ENCODE peak calls at places on chromosomes 12 and 14, in nine cellular contexts. K is H9, F is GM23248, W is fibroblast of lung, T is mammary epithelial cell, P is astrocyte, M is neural progenitor cell, O is mesendoderm, I is mesenchymal stem cell. A is an unnamed sample.

GRCh38 chr14:99263564-99264330 is 8.2 kb downstream of the BCL11B start:
- DNase-seq in F (no peak), T (no peak), K (no peak), O (no peak), P (no peak), M (no peak), W (no peak), I (no peak), A (no peak)

GRCh38 chr12:123879691-123880090 is 92.9 kb downstream of the CCDC92 start:
- DNase-seq in F (no peak), K (no peak), O (no peak), T (no peak), P (no peak), M (no peak), W (no peak), I (no peak), A (no peak)

GRCh38 chr12:66036317-66036716 is 94.2 kb downstream of the LLPH start:
- DNase-seq in I (peak), O (peak), W (peak), F (peak), P (peak), K (no peak), M (no peak), T (peak), A (peak)

GRCh38 chr14:75800792-75801191 is 139.7 kb downstream of the TTLL5 start:
- DNase-seq in I (no peak), M (no peak), T (no peak), O (peak), P (no peak), W (no peak), F (no peak), K (peak), A (no peak)

GRCh38 chr12:52023182-52023975 is 16.6 kb downstream of the TAMALIN start:
- DNase-seq in O (peak), K (peak), T (peak), P (peak), I (peak), W (peak), M (peak), F (peak), A (peak)

GRCh38 chr12:25236190-25236589 is 14.5 kb downstream of the KRAS start:
- DNase-seq in M (no peak), K (no peak), W (peak), I (peak), P (peak), F (peak), O (no peak), T (no peak), A (peak)

GRCh38 chr12:6234214-6234613 is 34.0 kb downstream of the CD9 start:
- DNase-seq in P (peak), F (peak), W (no peak), K (no peak), T (no peak), I (no peak), O (no peak), M (no peak), A (peak)

GRCh38 chr12:22312336-22312735 is 22.2 kb downstream of the ST8SIA1 start:
- DNase-seq in O (no peak), M (peak), F (peak), I (no peak), P (peak), K (no peak), W (peak), T (peak), A (no peak)

GRCh38 chr12:54378791-54379400 is 5.6 kb downstream of the ZNF385A start:
- DNase-seq in P (no peak), T (no peak), F (peak), W (no peak), K (peak), O (peak), I (peak), M (peak), A (peak)

GRCh38 chr12:62861586-62861985 is 73.4 kb downstream of the PPM1H start:
- DNase-seq in M (no peak), I (no peak), T (no peak), O (no peak), K (no peak), W (no peak), F (no peak), P (no peak), A (peak)

GRCh38 chr14:59100203-59100602 is 88.3 kb upstream of the DAAM1 start:
- DNase-seq in O (no peak), M (no peak), T (no peak), K (no peak), P (peak), I (no peak), F (no peak), W (peak), A (no peak)

GRCh38 chr12:101942206-101942605 is 64.8 kb downstream of the DRAM1 start:
- DNase-seq in P (no peak), K (no peak), W (no peak), F (peak), O (no peak), T (no peak), M (no peak), I (no peak), A (no peak)

GRCh38 chr12:110585231-110585799 is 2.2 kb upstream of the PPTC7 start:
- DNase-seq in P (no peak), O (peak), I (peak), K (no peak), T (peak), F (peak), M (peak), W (peak), A (peak)

GRCh38 chr12:93825926-93826599 is 148.9 kb downstream of the CRADD start:
- DNase-seq in F (peak), P (peak), O (no peak), T (no peak), I (no peak), W (peak), K (no peak), M (no peak), A (peak)

GRCh38 chr12:121240484-121241202 is 30.7 kb downstream of the P2RX4 start:
- DNase-seq in T (no peak), K (peak), P (no peak), O (peak), M (peak), I (no peak), W (peak), F (no peak), A (peak)

GRCh38 chr14:100092832-100093231 is 27.6 kb downstream of the EVL start:
- DNase-seq in F (no peak), W (no peak), M (no peak), O (no peak), T (peak), K (no peak), P (no peak), I (no peak), A (no peak)

GRCh38 chr12:52865090-52865944 is 16.5 kb upstream of the KRT78 start:
- DNase-seq in P (peak), M (peak), F (peak), W (peak), K (peak), I (peak), O (peak), T (peak), A (peak)

GRCh38 chr12:34404377-34405285 is 382.3 kb downstream of the ALG10 start:
- DNase-seq in K (peak), W (no peak), T (no peak), I (no peak), F (no peak), P (no peak), M (no peak), O (no peak), A (no peak)

GRCh38 chr14:97219356-97220017 is 422.3 kb downstream of the VRK1 start:
- DNase-seq in I (no peak), W (no peak), F (no peak), P (no peak), O (peak), M (no peak), K (no peak), T (no peak), A (no peak)

GRCh38 chr12:120453977-120454376 is 7.7 kb downstream of the GATC start:
- DNase-seq in F (peak), M (peak), K (no peak), O (peak), T (peak), I (peak), W (peak), P (no peak), A (peak)

GRCh38 chr12:39103552-39104165 is 198.3 kb upstream of the CPNE8 start:
- DNase-seq in T (peak), P (peak), M (peak), W (peak), O (peak), F (peak), I (peak), K (no peak), A (peak)

GRCh38 chr14:32203928-32204357 is 874 bp upstream of the RNU6-8 start:
- DNase-seq in K (peak), M (peak), F (no peak), W (peak), I (no peak), P (no peak), T (no peak), O (no peak), A (peak)

DNA sequence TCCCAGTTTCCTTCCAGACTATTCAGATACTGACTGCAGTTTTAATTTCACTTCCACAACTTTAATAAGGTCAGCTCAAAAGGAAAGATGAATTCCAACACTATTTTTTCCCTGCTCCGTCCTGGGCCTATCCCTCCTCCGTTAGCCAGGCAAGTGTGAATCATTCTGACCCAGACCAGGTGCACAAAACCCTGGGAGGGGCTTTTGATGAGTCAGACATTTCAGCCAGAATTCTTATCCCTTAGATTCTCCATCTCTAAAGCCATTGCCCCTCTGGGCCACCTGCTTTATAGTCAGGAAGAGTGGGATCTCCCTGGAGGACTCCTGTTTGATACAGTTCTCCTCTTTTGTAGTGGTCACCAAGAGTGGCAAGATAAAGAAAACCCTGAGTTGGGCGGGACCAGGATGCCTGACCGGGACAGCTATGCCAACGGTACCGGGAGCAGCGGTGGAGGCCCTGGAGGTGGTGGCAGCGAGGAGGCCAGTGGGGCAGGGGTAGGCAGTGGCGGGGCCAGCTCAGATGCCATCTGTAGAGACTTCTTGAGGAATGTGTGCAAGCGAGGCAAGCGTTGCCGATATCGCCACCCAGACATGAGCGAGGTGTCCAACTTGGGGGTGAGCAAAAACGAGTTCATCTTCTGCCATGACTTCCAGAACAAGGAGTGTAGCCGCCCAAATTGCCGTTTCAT is 2.2 kb downstream of the ZC3H10 start:
- DNase-seq in W (peak), T (peak), F (no peak), K (no peak), M (no peak), O (peak), P (peak), I (no peak), A (no peak)
- H3K9ac ChIP-seq in W (no peak), T (peak), F (peak), K (no peak), M (no peak), O (no peak), P (peak), I (peak), A (peak)

GRCh38 chr14:103093856-103094405 is 594 bp upstream of the EXOC3L4 start:
- DNase-seq in O (no peak), W (no peak), T (no peak), P (no peak), K (no peak), F (no peak), I (no peak), M (no peak), A (no peak)
- H3K9ac ChIP-seq in O (no peak), W (peak), T (no peak), P (no peak), K (no peak), F (no peak), I (peak), M (no peak), A (peak)

DNA sequence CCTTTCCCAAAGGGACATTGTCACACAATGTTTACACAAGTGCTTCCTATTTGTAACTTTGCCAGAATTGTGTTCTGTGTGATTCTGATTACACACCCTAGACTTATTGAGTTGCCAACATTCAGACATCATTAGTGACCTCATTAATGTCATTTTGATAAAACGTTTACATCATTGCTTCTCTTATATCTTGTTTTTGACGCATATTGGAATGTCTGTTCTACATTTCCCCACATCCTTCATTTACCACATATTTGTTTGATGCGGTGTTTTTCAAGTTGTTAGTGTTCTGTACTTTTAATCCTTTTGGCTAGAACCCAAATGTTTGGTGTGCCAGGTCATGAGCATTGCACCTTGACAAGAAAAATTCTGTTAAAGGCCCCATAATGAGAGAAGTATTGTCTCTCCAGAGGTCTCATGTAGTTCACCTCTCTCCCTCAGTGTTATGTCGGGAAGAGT is 305.5 kb downstream of the AEBP2 start:
- DNase-seq in K (no peak), M (no peak), P (peak), F (no peak), I (peak), O (no peak), T (no peak), W (peak), A (no peak)
- H3K9ac ChIP-seq in K (no peak), M (no peak), P (no peak), F (no peak), I (no peak), O (no peak), T (no peak), W (no peak), A (no peak)

DNA sequence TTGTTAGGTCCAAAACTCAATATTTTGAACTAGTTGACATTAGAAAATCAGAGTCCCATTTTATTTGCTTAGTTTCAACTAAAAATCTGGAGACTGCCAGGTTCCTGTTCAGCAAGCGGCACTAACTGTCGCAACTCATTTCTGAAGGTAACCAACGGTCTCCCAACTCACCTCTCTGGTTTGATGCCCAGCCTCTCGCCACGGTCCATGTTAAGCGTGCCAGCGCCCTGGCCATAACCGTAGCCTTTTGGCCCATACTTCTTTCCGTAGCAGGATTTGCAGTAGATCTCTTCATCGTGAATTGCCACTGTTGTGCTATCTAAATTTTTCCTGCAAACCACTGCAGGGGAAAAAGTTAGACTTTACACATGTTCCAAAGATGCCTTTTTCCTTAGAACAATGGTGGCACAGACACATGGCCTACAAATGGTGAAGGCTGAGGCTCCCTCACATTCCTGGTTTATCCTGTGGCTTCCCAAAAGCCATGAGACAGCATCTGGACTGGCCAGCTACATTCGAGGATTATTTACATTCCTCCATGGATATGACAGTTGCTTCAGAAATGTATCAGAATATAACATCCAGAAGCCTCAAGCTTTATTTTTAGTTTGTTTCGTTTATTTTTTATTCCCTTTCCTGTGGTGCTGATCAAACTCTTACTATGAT is 15.7 kb downstream of the CSRP2 start:
- DNase-seq in O (no peak), F (peak), K (no peak), M (no peak), T (no peak), P (peak), I (peak), W (peak), A (peak)
- H3K9ac ChIP-seq in O (no peak), F (peak), K (no peak), M (no peak), T (no peak), P (peak), I (no peak), W (no peak), A (no peak)

DNA sequence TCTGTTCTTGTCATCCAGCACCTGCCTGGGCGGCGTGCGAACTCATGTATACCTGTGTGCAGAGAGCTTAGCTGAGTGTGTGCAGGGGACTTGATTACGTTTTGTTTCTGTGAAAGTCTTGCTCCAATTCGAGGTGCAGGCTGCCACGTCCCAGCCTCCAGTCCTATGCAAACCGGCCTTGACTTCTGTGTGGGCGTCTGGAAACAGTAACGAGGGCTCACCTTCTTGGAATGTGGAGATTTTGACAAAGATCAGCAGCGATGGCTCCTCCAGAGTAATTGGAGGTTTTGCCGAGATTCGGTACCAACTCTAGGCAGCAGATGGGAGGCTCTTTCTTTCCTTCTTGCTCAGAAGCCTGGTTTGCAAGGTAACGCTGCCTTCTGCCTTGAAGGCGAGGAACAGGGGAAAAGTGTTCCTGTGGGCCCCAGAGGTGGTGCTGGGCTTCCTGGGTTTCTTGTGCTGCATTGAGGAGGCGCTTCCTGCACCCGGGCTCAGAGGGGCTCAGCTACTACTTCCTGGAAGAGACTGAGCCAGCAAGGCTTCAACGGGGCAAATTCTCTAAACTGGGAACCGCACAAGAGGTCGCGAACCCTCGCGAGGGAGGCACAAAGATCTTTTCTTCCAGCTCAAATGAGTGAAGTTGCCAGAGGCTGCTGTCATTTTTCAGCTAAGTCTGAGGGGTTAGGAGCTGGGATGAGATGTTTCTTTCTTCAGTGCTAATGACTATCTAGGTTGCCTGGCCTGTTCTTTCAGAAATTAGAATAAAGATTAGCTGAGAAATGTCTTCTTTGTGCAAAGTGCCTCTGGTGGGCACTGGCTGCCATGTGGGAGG is 249.0 kb downstream of the AACS start:
- DNase-seq in M (peak), F (no peak), O (peak), W (peak), P (peak), I (no peak), T (no peak), K (peak), A (peak)
- H3K9ac ChIP-seq in M (no peak), F (no peak), O (no peak), W (no peak), P (peak), I (no peak), T (no peak), K (no peak), A (no peak)

DNA sequence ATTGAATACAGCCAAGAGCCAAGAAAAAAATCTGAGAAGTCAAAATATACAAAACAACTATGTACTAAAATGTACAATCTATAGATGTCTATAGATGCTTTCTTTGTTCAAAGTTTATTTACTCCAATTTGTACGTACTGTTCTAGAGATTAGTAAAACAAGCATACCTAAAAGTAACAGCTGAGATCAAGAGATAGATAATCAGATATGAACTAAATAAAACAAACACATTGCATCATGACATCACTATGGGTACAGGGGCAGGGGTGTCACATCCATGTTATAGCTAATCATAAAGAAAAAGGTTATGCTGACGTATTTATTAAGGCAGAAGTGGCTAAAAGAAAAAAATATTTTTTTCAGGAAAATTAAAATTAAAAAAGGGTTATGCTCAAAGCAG is 72.0 kb upstream of the BBS10 start:
- DNase-seq in O (no peak), I (no peak), P (no peak), M (no peak), K (no peak), T (no peak), W (no peak), F (no peak), A (no peak)
- H3K9ac ChIP-seq in O (no peak), I (no peak), P (no peak), M (no peak), K (no peak), T (no peak), W (no peak), F (no peak), A (no peak)

DNA sequence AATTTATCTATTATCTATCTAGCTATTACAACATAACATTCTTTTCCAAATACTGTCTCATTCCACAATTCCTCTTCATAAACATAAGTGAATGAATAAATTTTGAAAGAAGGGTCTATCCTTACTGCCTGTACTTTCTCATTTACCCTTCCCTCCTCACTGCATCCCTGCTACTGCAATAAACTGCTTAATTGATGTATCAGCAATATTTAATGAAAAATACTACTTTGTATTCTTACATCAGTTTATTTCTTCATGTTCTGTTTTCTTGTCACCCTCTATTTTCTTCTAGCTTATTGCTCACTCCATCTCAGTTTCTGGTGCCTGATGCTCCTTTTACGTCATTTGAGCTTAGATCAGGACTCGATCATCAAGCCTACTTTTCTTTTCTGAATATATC is 695.7 kb upstream of the ATXN7L3B start:
- DNase-seq in F (no peak), I (no peak), K (no peak), M (no peak), P (no peak), W (no peak), T (no peak), O (no peak), A (no peak)
- H3K9ac ChIP-seq in F (no peak), I (no peak), K (no peak), M (no peak), P (no peak), W (no peak), T (no peak), O (no peak), A (no peak)

DNA sequence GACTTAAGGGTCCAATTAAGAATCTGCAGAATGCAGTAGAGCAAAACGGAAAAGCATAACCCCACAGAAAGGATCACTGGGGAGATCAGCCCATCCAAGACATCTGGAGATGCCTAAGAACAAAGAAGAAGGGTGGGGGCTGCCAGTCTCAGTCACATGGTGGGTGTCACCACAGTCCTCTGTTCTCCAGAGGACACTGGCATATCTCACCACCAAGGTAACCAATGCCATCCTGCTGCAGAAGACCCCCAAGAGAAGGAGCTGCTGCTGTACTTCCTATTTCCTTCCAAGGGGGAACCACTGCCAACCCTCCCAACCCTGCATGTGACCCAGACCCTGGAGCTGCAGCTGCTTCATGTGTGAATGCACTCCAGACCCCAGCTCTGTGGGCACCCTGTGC is 91.2 kb downstream of the PTGER2 start:
- DNase-seq in I (no peak), F (no peak), W (no peak), K (no peak), O (no peak), P (no peak), T (no peak), M (no peak), A (no peak)
- H3K9ac ChIP-seq in I (no peak), F (no peak), W (no peak), K (no peak), O (no peak), P (no peak), T (no peak), M (no peak), A (no peak)

GRCh38 chr14:74085828-74086227 is 1.1 kb downstream of the LIN52 start:
- DNase-seq in P (no peak), K (no peak), M (no peak), T (peak), W (no peak), F (peak), O (no peak), I (no peak), A (no peak)
- H3K9ac ChIP-seq in P (peak), K (peak), M (peak), T (peak), W (no peak), F (peak), O (no peak), I (peak), A (peak)